ENCODE peak calls at places on chromosomes 16 and 17, in nine cellular contexts. Z, J, S, B, M, E, U, O and F are unnamed samples.

GRCh38 chr17:78128616-78129384 is at the start of gene TMC6:
- DNase-seq in Z (peak; percentile 74), J (no peak), S (peak; percentile 74), B (no peak), M (no peak), E (peak; percentile 80), U (peak; percentile 89), O (peak; percentile 62), F (no peak)

GRCh38 chr16:84507011-84507982 is 2.8 kb upstream of the MEAK7 start:
- DNase-seq in Z (no peak), J (no peak), S (no peak), B (no peak), M (no peak), E (peak; percentile 37), U (peak; percentile 88), O (no peak), F (no peak)

GRCh38 chr16:89268987-89269735 is 51.7 kb downstream of the ZNF778 start:
- DNase-seq in Z (no peak), J (no peak), S (no peak), B (peak; percentile 64), M (peak; percentile 60), E (no peak), U (no peak), O (no peak), F (no peak)

GRCh38 chr16:87817910-87818309 is 51.4 kb downstream of the SLC7A5 start:
- DNase-seq in Z (no peak), J (no peak), S (no peak), B (no peak), M (no peak), E (no peak), U (no peak), O (no peak), F (no peak)

GRCh38 chr16:21163576-21163975 is 5.1 kb downstream of the LDAF1 start:
- DNase-seq in Z (no peak), J (no peak), S (no peak), B (no peak), M (no peak), E (no peak), U (no peak), O (no peak), F (no peak)

GRCh38 chr16:87360862-87361610 is 22.5 kb downstream of the FBXO31 start:
- DNase-seq in Z (no peak), J (no peak), S (peak; percentile 0), B (no peak), M (no peak), E (no peak), U (no peak), O (no peak), F (no peak)

GRCh38 chr17:10295728-10296343 is 77.0 kb downstream of the MYH13 start:
- DNase-seq in Z (peak; percentile 37), J (peak; percentile 7), S (peak; percentile 78), B (peak; percentile 7), M (no peak), E (peak; percentile 30), U (peak; percentile 75), O (peak; percentile 74), F (peak; percentile 80)

GRCh38 chr17:64270885-64271284 is 7.8 kb upstream of the TEX2 start:
- DNase-seq in Z (no peak), J (no peak), S (no peak), B (no peak), M (no peak), E (no peak), U (peak; percentile 33), O (no peak), F (no peak)

GRCh38 chr17:79913896-79914812 is 74.9 kb upstream of the CBX4 start:
- DNase-seq in Z (no peak), J (no peak), S (no peak), B (no peak), M (no peak), E (no peak), U (no peak), O (no peak), F (no peak)

GRCh38 chr17:29557085-29557697 is 9.6 kb downstream of the ABHD15 start:
- DNase-seq in Z (no peak), J (no peak), S (no peak), B (peak; percentile 47), M (no peak), E (no peak), U (no peak), O (no peak), F (no peak)

GRCh38 chr16:2713985-2714774 is 5.8 kb downstream of the PRSS27 start:
- DNase-seq in Z (no peak), J (no peak), S (no peak), B (no peak), M (no peak), E (no peak), U (no peak), O (no peak), F (no peak)

GRCh38 chr17:55005520-55005919 is 37.0 kb downstream of the STXBP4 start:
- DNase-seq in Z (no peak), J (no peak), S (peak; percentile 30), B (peak; percentile 46), M (no peak), E (no peak), U (peak; percentile 56), O (no peak), F (no peak)

GRCh38 chr16:57385083-57385482 is 12.8 kb downstream of the CX3CL1 start:
- DNase-seq in Z (no peak), J (no peak), S (no peak), B (no peak), M (no peak), E (no peak), U (no peak), O (no peak), F (no peak)

GRCh38 chr16:2280461-2280860 is 12.5 kb upstream of the RNPS1 start:
- DNase-seq in Z (no peak), J (no peak), S (no peak), B (no peak), M (no peak), E (no peak), U (no peak), O (no peak), F (no peak)

GRCh38 chr16:88533381-88533831 is 36.8 kb upstream of the ZC3H18 start:
- DNase-seq in Z (no peak), J (no peak), S (no peak), B (peak; percentile 7), M (no peak), E (no peak), U (no peak), O (peak; percentile 60), F (no peak)

GRCh38 chr17:38451840-38452529 is 23.7 kb downstream of the ARHGAP23 start:
- DNase-seq in Z (peak; percentile 71), J (no peak), S (peak; percentile 65), B (peak; percentile 77), M (no peak), E (no peak), U (no peak), O (no peak), F (peak; percentile 45)

GRCh38 chr17:18037482-18037881 is 1.5 kb downstream of the ATPAF2 start:
- DNase-seq in Z (no peak), J (no peak), S (no peak), B (no peak), M (no peak), E (no peak), U (no peak), O (peak; percentile 54), F (no peak)

GRCh38 chr17:17495448-17496188 is 577 bp downstream of the RASD1 start:
- DNase-seq in Z (no peak), J (no peak), S (peak; percentile 63), B (peak; percentile 5), M (peak; percentile 37), E (peak; percentile 29), U (peak; percentile 30), O (peak; percentile 34), F (no peak)

GRCh38 chr17:63335818-63336217 is 110.3 kb downstream of the CYB561 start:
- DNase-seq in Z (no peak), J (no peak), S (no peak), B (no peak), M (no peak), E (no peak), U (no peak), O (peak; percentile 6), F (no peak)

GRCh38 chr17:45197108-45197507 is 24.6 kb upstream of the FMNL1 start:
- DNase-seq in Z (no peak), J (no peak), S (no peak), B (no peak), M (no peak), E (no peak), U (no peak), O (no peak), F (no peak)

GRCh38 chr16:49875812-49876715 is 20.2 kb upstream of the ZNF423 start:
- DNase-seq in Z (no peak), J (no peak), S (peak; percentile 73), B (no peak), M (no peak), E (no peak), U (no peak), O (no peak), F (peak; percentile 28)

GRCh38 chr17:28717578-28718316 is at the start of gene RAB34:
- DNase-seq in Z (peak; percentile 84), J (peak; percentile 37), S (peak; percentile 99), B (peak; percentile 70), M (peak; percentile 70), E (peak; percentile 53), U (no peak), O (no peak), F (peak; percentile 83)

GRCh38 chr17:61394630-61395408 is 4.8 kb upstream of the TBX2 start:
- DNase-seq in Z (no peak), J (no peak), S (no peak), B (no peak), M (no peak), E (no peak), U (peak; percentile 23), O (no peak), F (peak; percentile 16)

GRCh38 chr17:61070649-61071048 is 329.0 kb upstream of the TBX2 start:
- DNase-seq in Z (no peak), J (no peak), S (no peak), B (no peak), M (no peak), E (no peak), U (no peak), O (no peak), F (no peak)

GRCh38 chr16:2187212-2187611 is 9.2 kb downstream of the CASKIN1 start:
- DNase-seq in Z (no peak), J (no peak), S (no peak), B (no peak), M (no peak), E (no peak), U (no peak), O (no peak), F (no peak)

GRCh38 chr17:57724729-57725125 is 20.4 kb downstream of the CCDC182 start:
- DNase-seq in Z (no peak), J (no peak), S (no peak), B (no peak), M (no peak), E (no peak), U (no peak), O (no peak), F (no peak)